ENCODE peak calls at places on chromosomes 6 and 20, in ten cellular contexts. Y, B, H, Z, O, I, N, P, D and R are unnamed samples.

GRCh38 chr6:105794263-105794662 is 291.9 kb upstream of the PRDM1 start:
- DNase-seq in N (peak; percentile 68), I (peak; percentile 73), P (peak; percentile 55), O (peak; percentile 73), D (peak; percentile 15), Z (no peak), H (peak; percentile 35), B (no peak), Y (peak; percentile 40), R (peak; percentile 42)

GRCh38 chr20:49907405-49908257 is 7.7 kb downstream of the SPATA2 start:
- DNase-seq in Z (no peak), B (no peak), I (no peak), Y (no peak), P (no peak), N (no peak), H (no peak), O (no peak), D (peak; percentile 34), R (no peak)

GRCh38 chr20:56217820-56218219 is 30.7 kb upstream of the MC3R start:
- DNase-seq in O (no peak), B (no peak), H (no peak), Y (no peak), P (no peak), D (no peak), I (no peak), N (peak; percentile 71), Z (no peak), R (no peak)

GRCh38 chr20:45445805-45446562 is 23.6 kb upstream of the WFDC2 start:
- DNase-seq in B (no peak), Y (no peak), D (no peak), H (peak; percentile 61), I (no peak), N (peak; percentile 90), Z (no peak), O (no peak), P (peak; percentile 57), R (peak; percentile 76)

GRCh38 chr6:30530013-30530412 is 26.3 kb downstream of the GNL1 start:
- DNase-seq in B (no peak), H (peak; percentile 55), P (no peak), D (no peak), Z (no peak), Y (no peak), N (no peak), I (no peak), O (no peak), R (peak; percentile 26)

GRCh38 chr6:158232445-158233213 is 64.5 kb downstream of the GTF2H5 start:
- DNase-seq in Z (peak; percentile 68), I (peak; percentile 67), N (peak; percentile 83), B (peak; percentile 52), H (peak; percentile 42), Y (peak; percentile 60), O (peak; percentile 75), P (peak; percentile 72), D (peak; percentile 70), R (peak; percentile 51)

GRCh38 chr6:10759312-10759839 is 11.8 kb downstream of the TMEM14B start:
- DNase-seq in D (no peak), P (no peak), B (peak; percentile 8), Z (peak; percentile 74), O (peak; percentile 78), Y (no peak), I (no peak), H (peak; percentile 88), N (peak; percentile 59), R (peak; percentile 99)

GRCh38 chr6:106005013-106005412 is 81.1 kb upstream of the PRDM1 start:
- DNase-seq in N (no peak), Y (no peak), D (no peak), P (no peak), I (no peak), O (no peak), B (no peak), H (no peak), Z (no peak), R (no peak)

GRCh38 chr6:122452509-122452908 is 19.1 kb downstream of the SERINC1 start:
- DNase-seq in N (no peak), H (no peak), I (no peak), O (no peak), Y (no peak), B (no peak), D (no peak), P (no peak), Z (no peak), R (no peak)

GRCh38 chr20:58650181-58650775 is 805 bp upstream of the STX16 start:
- DNase-seq in Y (peak; percentile 29), I (peak; percentile 72), H (no peak), N (peak; percentile 75), B (peak; percentile 65), P (no peak), Z (no peak), D (peak; percentile 50), O (peak; percentile 35), R (no peak)

DNA sequence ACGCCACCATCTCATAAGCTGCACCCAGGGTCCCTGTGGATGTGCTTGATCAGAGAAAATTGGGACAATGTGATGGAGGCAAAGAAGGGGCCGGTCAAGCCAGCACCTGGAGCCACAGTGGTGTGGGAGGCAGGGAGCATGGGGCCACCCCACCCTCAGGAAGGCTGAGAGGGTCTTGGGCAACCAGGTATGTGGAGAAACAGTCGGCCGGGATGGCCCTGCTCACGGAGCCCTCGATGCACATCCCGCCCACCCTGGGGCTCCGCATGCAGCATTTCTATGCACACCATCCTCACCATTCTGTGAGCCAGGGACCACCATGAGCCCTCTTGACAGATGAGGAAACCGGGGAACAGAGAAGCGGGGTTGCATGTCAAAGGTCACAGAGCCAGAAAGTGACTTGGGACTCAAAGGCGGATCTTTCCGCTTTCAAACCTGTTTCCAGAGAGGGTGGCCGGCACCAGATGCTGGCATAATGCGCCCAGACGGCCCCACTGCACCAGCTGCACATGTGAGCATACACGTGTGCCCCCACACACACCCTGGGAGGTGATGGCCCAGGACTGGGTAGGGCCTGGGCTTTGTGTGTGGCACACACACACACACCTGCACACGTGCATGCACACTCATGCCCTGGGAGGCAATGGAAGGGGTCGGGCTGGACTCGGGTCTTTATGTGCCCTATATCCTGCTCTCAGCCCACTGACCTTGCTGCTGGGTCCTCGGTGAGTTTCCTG is 398.5 kb downstream of the TAF4 start:
- DNase-seq in O (no peak), I (no peak), H (no peak), N (no peak), P (no peak), Z (no peak), Y (no peak), D (no peak), B (no peak), R (no peak)
- H3K4me1 ChIP-seq in O (no peaks in the 10 kb centered on the region), I (no peaks in the 10 kb centered on the region), H (no peaks in the 10 kb centered on the region), N (no peaks in the 10 kb centered on the region), P (no peaks in the 10 kb centered on the region), Z (no peaks in the 10 kb centered on the region), Y (no peaks in the 10 kb centered on the region), D (no peaks in the 10 kb centered on the region), B (no peaks in the 10 kb centered on the region), R (no peaks in the 10 kb centered on the region)

GRCh38 chr20:7231303-7231702 is 463.8 kb downstream of the BMP2 start:
- DNase-seq in N (no peak), B (no peak), P (no peak), H (no peak), D (no peak), Y (no peak), O (no peak), Z (no peak), I (no peak), R (peak; percentile 14)

GRCh38 chr20:7220755-7221154 is 453.3 kb downstream of the BMP2 start:
- DNase-seq in P (no peak), Z (no peak), D (no peak), I (no peak), B (no peak), N (no peak), O (no peak), Y (no peak), H (no peak), R (no peak)

DNA sequence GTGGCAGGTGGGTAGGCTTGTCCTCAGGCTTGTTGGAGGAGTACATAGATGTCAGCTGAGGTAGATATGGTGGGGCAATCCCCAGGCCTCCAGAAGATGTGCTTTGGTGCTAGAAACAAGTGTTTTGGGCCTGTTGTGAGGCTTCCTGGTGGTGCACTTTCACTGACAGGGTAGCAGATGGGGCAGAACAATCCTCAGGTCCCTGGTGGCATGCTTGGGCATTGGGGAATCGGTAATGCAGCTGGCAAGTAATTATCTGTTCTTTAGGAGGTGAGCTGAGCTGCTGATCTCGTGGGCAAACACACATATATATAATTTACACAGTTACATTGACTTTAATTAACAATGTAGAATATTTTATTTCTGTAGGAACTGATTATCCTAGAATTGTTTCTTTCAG is 458.7 kb downstream of the BMP2 start:
- DNase-seq in D (no peak), I (no peak), H (no peak), P (no peak), Z (no peak), B (no peak), Y (no peak), N (no peak), O (no peak), R (no peak)
- H3K4me1 ChIP-seq in D (no peaks in the 10 kb centered on the region), I (no peaks in the 10 kb centered on the region), H (no peaks in the 10 kb centered on the region), P (no peaks in the 10 kb centered on the region), Z (no peaks in the 10 kb centered on the region), B (no peaks in the 10 kb centered on the region), Y (no peaks in the 10 kb centered on the region), N (no peaks in the 10 kb centered on the region), O (no peaks in the 10 kb centered on the region), R (no peaks in the 10 kb centered on the region)

GRCh38 chr6:16746812-16747211 is 14.4 kb downstream of the ATXN1 start:
- DNase-seq in Y (no peak), Z (no peak), N (no peak), P (no peak), H (no peak), O (no peak), B (no peak), I (no peak), D (no peak), R (no peak)
- H3K4me1 ChIP-seq in Y (peaks cover 87% of the 10 kb centered on the region), Z (peaks cover 20% of the 10 kb centered on the region), N (no peaks in the 10 kb centered on the region), P (peaks cover 20% of the 10 kb centered on the region), H (peaks cover 83% of the 10 kb centered on the region), O (peaks cover 41% of the 10 kb centered on the region), B (peaks cover 22% of the 10 kb centered on the region), I (peaks cover 3% of the 10 kb centered on the region), D (peaks cover 50% of the 10 kb centered on the region), R (peaks cover 65% of the 10 kb centered on the region)

GRCh38 chr6:31658983-31659648 is 1.5 kb downstream of the C6orf47 start:
- DNase-seq in Y (no peak), B (no peak), P (no peak), Z (no peak), I (no peak), N (no peak), D (no peak), H (no peak), O (no peak), R (no peak)

GRCh38 chr6:31661867-31662723 is 1.5 kb upstream of the C6orf47 start:
- DNase-seq in Y (no peak), P (no peak), H (no peak), D (no peak), N (no peak), O (no peak), I (no peak), B (no peak), Z (no peak), R (no peak)

GRCh38 chr6:31660998-31661866 is 654 bp upstream of the C6orf47 start:
- DNase-seq in N (no peak), H (no peak), P (no peak), Y (no peak), O (no peak), I (no peak), B (no peak), Z (no peak), D (no peak), R (no peak)

GRCh38 chr6:31659649-31660223 is 842 bp downstream of the C6orf47 start:
- DNase-seq in B (no peak), O (peak; percentile 46), Y (no peak), I (no peak), D (no peak), Z (no peak), H (no peak), P (peak; percentile 40), N (peak; percentile 70), R (peak; percentile 42)

GRCh38 chr6:31660224-31660997 is at the start of gene C6orf47:
- DNase-seq in I (peak; percentile 88), Y (peak; percentile 90), D (peak; percentile 88), N (peak; percentile 92), O (peak; percentile 93), Z (peak; percentile 86), H (peak; percentile 79), B (peak; percentile 66), P (peak; percentile 91), R (peak; percentile 78)
- H3K4me1 ChIP-seq in I (peaks cover 25% of the 10 kb centered on the region), Y (peaks cover 80% of the 10 kb centered on the region), D (peaks cover 65% of the 10 kb centered on the region), N (peaks cover 11% of the 10 kb centered on the region), O (peaks cover 34% of the 10 kb centered on the region), Z (peaks cover 13% of the 10 kb centered on the region), H (peaks cover 88% of the 10 kb centered on the region), B (peaks cover 43% of the 10 kb centered on the region), P (peaks cover 30% of the 10 kb centered on the region), R (peaks cover 52% of the 10 kb centered on the region)